ENCODE peak calls at places on chromosome 19, in five cellular contexts. I, M, J, V and K are unnamed samples.

GRCh38 chr19:39497850-39498261 is 891 bp upstream of the DLL3 start:
- DNase-seq in M (peak), J (peak), I (peak), V (peak), K (no peak)

GRCh38 chr19:49718511-49718910 is 27.6 kb downstream of the CPT1C start:
- DNase-seq in V (no peak), J (no peak), I (no peak), M (peak), K (no peak)

GRCh38 chr19:14731200-14731599 is 41.4 kb downstream of the ZNF333 start:
- DNase-seq in J (peak), V (no peak), M (no peak), I (no peak), K (no peak)

GRCh38 chr19:55340784-55341147 is 1.1 kb downstream of the KMT5C start:
- DNase-seq in V (no peak), J (no peak), I (peak), M (no peak), K (no peak)

GRCh38 chr19:41422955-41423354 is 4.2 kb downstream of the B3GNT8 start:
- DNase-seq in M (no peak), I (no peak), J (no peak), V (no peak), K (no peak)

GRCh38 chr19:38081547-38082255 is 142.3 kb downstream of the DPF1 start:
- DNase-seq in I (no peak), J (no peak), V (no peak), M (no peak), K (no peak)

GRCh38 chr19:6060600-6061391 is 49.5 kb downstream of the RFX2 start:
- DNase-seq in V (peak), J (no peak), M (peak), I (no peak), K (no peak)

GRCh38 chr19:3580156-3580955 is 4.9 kb upstream of the GIPC3 start:
- DNase-seq in I (no peak), M (peak), J (peak), V (no peak), K (peak)

GRCh38 chr19:6999938-7000732 is 21.1 kb downstream of the MBD3L2B start:
- DNase-seq in I (no peak), M (no peak), V (no peak), J (no peak), K (no peak)

GRCh38 chr19:36821758-36822157 is 16.4 kb downstream of the ZNF790 start:
- DNase-seq in J (no peak), V (no peak), M (no peak), I (no peak), K (no peak)

GRCh38 chr19:44623080-44623479 is 9.7 kb downstream of the IGSF23 start:
- DNase-seq in I (no peak), V (no peak), M (peak), J (no peak), K (no peak)

GRCh38 chr19:31096930-31097329 is 252.3 kb downstream of the TSHZ3 start:
- DNase-seq in J (no peak), I (peak), V (no peak), M (no peak), K (no peak)

GRCh38 chr19:3982701-3983541 is 2.3 kb downstream of the EEF2 start:
- DNase-seq in J (no peak), M (peak), I (no peak), V (no peak), K (no peak)

GRCh38 chr19:54345938-54346386 is 7.0 kb upstream of the LILRA4 start:
- DNase-seq in V (no peak), M (no peak), J (no peak), I (no peak), K (no peak)

GRCh38 chr19:2834294-2834871 is 6.9 kb upstream of the ZNF555 start:
- DNase-seq in M (no peak), V (no peak), J (no peak), I (no peak), K (no peak)

GRCh38 chr19:2475702-2476450 is at the start of gene GADD45B:
- DNase-seq in V (peak), M (peak), I (peak), J (peak), K (peak)

GRCh38 chr19:16882146-16882545 is 6.7 kb upstream of the F2RL3 start:
- DNase-seq in J (peak), V (no peak), I (no peak), M (no peak), K (no peak)

GRCh38 chr19:10432736-10433130 is 12.4 kb downstream of the PDE4A start:
- DNase-seq in M (no peak), J (no peak), V (no peak), I (no peak), K (no peak)

GRCh38 chr19:42114412-42114811 is 17.8 kb downstream of the POU2F2 start:
- DNase-seq in I (no peak), V (no peak), M (no peak), J (no peak), K (no peak)

GRCh38 chr19:50718255-50719118 is 1.1 kb downstream of the SHANK1 start:
- DNase-seq in I (no peak), M (no peak), V (no peak), J (no peak), K (no peak)

GRCh38 chr19:33639034-33639681 is 17.4 kb downstream of the CHST8 start:
- DNase-seq in I (no peak), J (no peak), M (no peak), V (no peak), K (no peak)

GRCh38 chr19:50214699-50215543 is 11.5 kb downstream of the MYH14 start:
- DNase-seq in V (peak), J (no peak), I (peak), M (no peak), K (no peak)

GRCh38 chr19:24166055-24166454 is 79.1 kb downstream of the ZNF254 start:
- DNase-seq in I (no peak), V (no peak), M (peak), J (no peak), K (no peak)

GRCh38 chr19:38792250-38793111 is 3.5 kb downstream of the LGALS7B start:
- DNase-seq in M (no peak), J (no peak), I (peak), V (peak), K (no peak)

GRCh38 chr19:17183271-17183757 is 31.8 kb upstream of the USE1 start:
- DNase-seq in I (no peak), M (no peak), J (no peak), V (no peak), K (no peak)

GRCh38 chr19:31930401-31930800 is 415.0 kb upstream of the ZNF507 start:
- DNase-seq in V (no peak), J (no peak), M (no peak), I (no peak), K (no peak)

GRCh38 chr19:4360641-4361151 is 17.3 kb downstream of the MPND start:
- DNase-seq in J (no peak), M (no peak), I (no peak), V (no peak), K (no peak)

GRCh38 chr19:11538232-11539036 is at the start of gene CNN1:
- DNase-seq in I (peak), M (peak), J (no peak), V (no peak), K (peak)

GRCh38 chr19:43474986-43475705 is 9.7 kb upstream of the LYPD3 start:
- DNase-seq in V (peak), M (peak), I (peak), J (peak), K (peak)

GRCh38 chr19:46850228-46851203 is at the start of gene AP2S1:
- DNase-seq in M (peak), V (peak), J (peak), I (peak), K (peak)

GRCh38 chr19:16514383-16515019 is 18.3 kb downstream of the C19orf44 start:
- DNase-seq in J (no peak), V (no peak), M (no peak), I (no peak), K (no peak)

GRCh38 chr19:4059931-4060620 is 6.6 kb downstream of the ZBTB7A start:
- DNase-seq in M (no peak), J (no peak), I (peak), V (peak), K (no peak)

GRCh38 chr19:57887195-57887941 is 1.5 kb downstream of the ZNF814 start:
- DNase-seq in M (no peak), J (no peak), I (no peak), V (no peak), K (no peak)

GRCh38 chr19:47322048-47322447 is 9.9 kb upstream of the C5AR2 start:
- DNase-seq in V (no peak), J (no peak), I (no peak), M (no peak), K (no peak)

GRCh38 chr19:47267350-47267759 is 7.3 kb upstream of the INAFM1 start:
- DNase-seq in M (no peak), J (no peak), V (no peak), I (no peak), K (no peak)

GRCh38 chr19:48950830-48951519 is 3.7 kb upstream of the BAX start:
- DNase-seq in M (no peak), I (no peak), V (no peak), J (no peak), K (no peak)

GRCh38 chr19:54035215-54036178 is 28.2 kb downstream of the VSTM1 start:
- DNase-seq in J (peak), M (peak), I (no peak), V (no peak), K (peak)

DNA sequence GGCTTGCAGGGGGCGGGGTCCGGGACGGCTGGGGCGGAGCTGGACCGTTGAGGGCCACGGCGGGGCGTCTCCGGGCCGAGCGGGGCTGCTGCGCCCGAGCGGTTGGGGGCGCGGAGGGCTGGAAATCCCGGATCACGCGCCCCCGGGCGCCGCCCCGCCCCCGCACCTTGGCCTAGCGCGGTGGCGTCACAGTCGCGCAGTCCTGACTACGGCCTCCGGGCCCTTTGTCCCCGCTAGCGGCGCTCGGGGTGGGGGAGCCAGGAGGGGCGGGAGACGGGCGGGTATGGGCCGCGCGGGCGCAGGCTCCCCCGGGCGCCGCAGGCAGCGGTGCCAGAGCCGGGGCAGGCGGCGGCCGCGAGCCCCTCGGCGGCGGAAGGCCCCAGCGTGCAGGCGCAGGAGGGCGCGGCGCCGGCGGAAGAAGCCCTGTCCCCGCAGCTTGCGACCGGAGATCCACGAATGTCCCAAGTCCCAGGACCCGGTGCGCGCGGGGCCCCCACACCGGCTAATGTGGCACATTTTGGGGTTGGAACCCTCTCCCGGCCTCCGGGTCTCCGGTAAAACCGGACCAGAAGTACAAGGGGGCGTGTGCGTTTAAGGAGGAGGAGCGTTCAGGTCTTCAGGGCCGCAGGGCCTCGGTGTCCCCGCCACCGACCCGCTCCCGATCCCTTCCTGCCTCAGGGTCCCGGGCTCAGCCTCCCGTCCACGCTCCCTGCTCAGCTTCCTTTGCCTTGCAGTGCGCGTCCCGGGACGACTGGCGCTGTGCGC is 840 bp downstream of the GPX4 start:
- DNase-seq in I (peak), J (peak), M (peak), V (peak), K (no peak)
- TF ChIP-seq CTCF in I (no peak), J (no peak), M (peak), V (no peak), K (no peak)

GRCh38 chr19:8505680-8506401 is 3.4 kb upstream of the PRAM1 start:
- DNase-seq in I (peak), V (peak), M (peak), J (peak), K (peak)
- TF ChIP-seq CTCF in I (peak), V (peak), M (peak), J (peak), K (peak)

GRCh38 chr19:13243971-13244370 is 93.8 kb downstream of the IER2 start:
- DNase-seq in V (no peak), J (no peak), I (no peak), M (no peak), K (no peak)

GRCh38 chr19:13238891-13239534 is 88.8 kb downstream of the IER2 start:
- DNase-seq in V (no peak), J (no peak), M (no peak), I (no peak), K (no peak)

GRCh38 chr19:13244920-13245319 is 94.7 kb downstream of the IER2 start:
- DNase-seq in V (no peak), I (no peak), M (no peak), J (no peak), K (no peak)

GRCh38 chr19:13240312-13241022 is 90.3 kb downstream of the IER2 start:
- DNase-seq in J (no peak), I (no peak), M (no peak), V (no peak), K (no peak)

DNA sequence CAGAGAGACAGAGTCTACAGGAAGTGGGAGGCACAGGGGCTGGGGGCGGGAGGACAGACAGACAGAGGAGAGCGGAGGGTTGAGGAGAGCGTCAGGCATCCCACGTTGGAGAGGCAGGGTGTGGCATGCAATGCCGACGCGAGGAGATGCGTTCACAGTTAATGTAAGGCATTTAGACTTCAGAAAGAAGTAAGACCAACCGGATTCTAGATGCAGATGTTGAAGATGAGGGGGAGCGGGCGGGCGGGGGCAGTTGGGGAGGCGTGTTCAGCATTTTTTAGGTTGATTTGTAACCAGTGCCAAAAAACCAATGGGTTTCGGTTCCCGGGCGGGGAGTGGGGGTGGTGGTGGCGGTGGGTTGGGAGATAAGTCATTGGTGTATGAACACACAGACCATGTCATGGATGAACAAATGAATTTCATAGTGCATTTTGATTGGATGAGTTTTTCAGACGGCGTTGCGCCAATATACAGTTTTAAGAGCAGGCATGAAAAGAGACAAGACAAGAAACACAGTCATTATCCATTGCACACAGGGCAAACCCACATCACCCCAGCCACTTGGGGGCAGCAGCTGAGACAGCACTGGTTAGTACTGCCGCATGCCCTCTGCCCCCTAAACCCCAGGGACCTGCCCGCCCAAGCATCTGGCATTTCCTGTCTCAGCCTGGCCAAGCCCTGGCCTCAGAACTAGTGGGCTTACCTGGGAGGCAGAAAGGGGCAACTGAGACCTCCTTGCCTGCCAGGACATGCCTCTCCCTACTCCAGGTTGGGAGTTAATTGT is 91.3 kb downstream of the IER2 start:
- DNase-seq in I (no peak), M (no peak), J (no peak), V (no peak), K (no peak)
- TF ChIP-seq CTCF in I (no peak), M (no peak), J (no peak), V (no peak), K (no peak)

DNA sequence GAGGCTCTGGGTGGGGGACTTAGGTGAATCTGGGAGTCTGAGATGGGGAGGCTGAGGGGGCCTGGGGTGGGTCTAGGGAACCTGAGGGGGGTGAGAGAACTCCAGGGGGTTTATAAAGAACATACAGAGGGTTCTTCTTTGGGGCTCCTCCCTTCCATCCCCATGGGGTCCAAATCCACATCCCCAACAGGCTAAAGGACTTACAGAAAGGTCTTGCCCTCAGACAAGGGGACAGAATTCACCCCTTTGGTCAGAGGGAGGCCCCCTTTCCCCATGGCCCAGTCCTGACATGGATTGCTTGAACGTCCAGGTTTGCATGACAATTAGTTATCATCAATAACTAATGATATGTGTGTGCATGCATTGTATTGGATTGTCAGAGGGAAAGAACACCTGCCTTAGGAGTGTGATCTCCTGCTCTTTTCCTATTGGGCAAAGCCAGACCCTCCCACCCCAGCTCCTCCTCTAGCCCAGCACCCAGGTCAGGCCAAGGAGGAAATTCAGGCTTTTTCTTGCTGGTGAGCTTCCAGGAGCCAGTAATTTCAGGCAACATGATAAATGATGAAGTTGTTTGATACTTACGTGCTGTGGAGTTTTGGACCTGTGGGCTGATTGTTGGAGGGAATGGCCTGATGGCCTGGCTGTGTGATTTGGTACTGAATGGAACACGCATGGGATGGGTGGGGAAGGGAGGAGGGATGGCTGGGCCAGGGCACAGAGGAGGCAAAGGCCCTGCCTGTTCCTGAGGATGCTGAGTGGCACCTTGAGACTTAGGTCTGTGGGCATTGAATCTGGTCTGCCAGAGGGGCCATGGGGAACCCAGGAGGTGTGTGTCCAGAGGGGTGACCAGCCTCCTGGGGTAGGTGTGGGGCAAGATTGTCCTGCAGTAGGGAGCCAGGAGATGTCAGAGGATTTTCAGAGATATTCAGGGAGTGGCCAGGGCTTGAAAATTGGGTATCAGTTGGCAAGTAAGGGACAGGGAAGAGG is 1.1 kb downstream of the KLHL26 start:
- DNase-seq in J (peak), I (peak), V (no peak), M (no peak), K (no peak)
- TF ChIP-seq CTCF in J (no peak), I (no peak), V (no peak), M (peak), K (no peak)

GRCh38 chr19:35742121-35742724 is at the start of gene IGFLR1:
- DNase-seq in J (no peak), M (no peak), I (no peak), V (peak), K (no peak)

GRCh38 chr19:35741216-35741541 is 1.1 kb downstream of the IGFLR1 start:
- DNase-seq in I (no peak), V (no peak), M (no peak), J (no peak), K (no peak)

GRCh38 chr19:35739275-35740107 is 2.8 kb downstream of the IGFLR1 start:
- DNase-seq in M (no peak), J (no peak), I (no peak), V (peak), K (no peak)

GRCh38 chr19:35740108-35740422 is 2.2 kb downstream of the IGFLR1 start:
- DNase-seq in V (no peak), J (no peak), I (no peak), M (no peak), K (no peak)

GRCh38 chr19:35740423-35741215 is 1.6 kb downstream of the IGFLR1 start:
- DNase-seq in J (peak), M (peak), I (peak), V (peak), K (peak)
- TF ChIP-seq CTCF in J (no peak), M (peak), I (peak), V (no peak), K (peak)